ENCODE peak calls at places on chromosomes 6 and 20, in seven cellular contexts. One of them, this sample, is unnamed.

GRCh38 chr6:107740496-107741190 is 83.5 kb downstream of the SCML4 start:
- DNase-seq in Peyer's patch: peak; percentile 50
- DNase-seq in lower leg skin: no peak
- DNase-seq in A549: no peak
- DNase-seq in transverse colon: peak; percentile 51
- DNase-seq in IMR-90: no peak
- DNase-seq in ovary: no peak
- DNase-seq in this sample: no peak

GRCh38 chr20:60078351-60079250 is 120.4 kb downstream of the CDH26 start:
- DNase-seq in Peyer's patch: no peak
- DNase-seq in lower leg skin: no peak
- DNase-seq in A549: no peak
- DNase-seq in transverse colon: no peak
- DNase-seq in IMR-90: no peak
- DNase-seq in ovary: no peak
- DNase-seq in this sample: peak; percentile 46

GRCh38 chr20:23021941-23022340 is 13.2 kb upstream of the SSTR4 start:
- DNase-seq in Peyer's patch: no peak
- DNase-seq in lower leg skin: no peak
- DNase-seq in A549: no peak
- DNase-seq in transverse colon: no peak
- DNase-seq in IMR-90: peak; percentile 10
- DNase-seq in ovary: no peak
- DNase-seq in this sample: no peak

GRCh38 chr6:42805297-42805861 is 23.5 kb downstream of the BICRAL start:
- DNase-seq in Peyer's patch: no peak
- DNase-seq in lower leg skin: no peak
- DNase-seq in A549: no peak
- DNase-seq in transverse colon: no peak
- DNase-seq in IMR-90: no peak
- DNase-seq in ovary: no peak
- DNase-seq in this sample: no peak

GRCh38 chr6:16625319-16626240 is 135.7 kb downstream of the ATXN1 start:
- DNase-seq in Peyer's patch: no peak
- DNase-seq in lower leg skin: no peak
- DNase-seq in A549: peak; percentile 2
- DNase-seq in transverse colon: no peak
- DNase-seq in IMR-90: peak; percentile 28
- DNase-seq in ovary: no peak
- DNase-seq in this sample: no peak

GRCh38 chr6:56752534-56752933 is 109.8 kb upstream of the DST start:
- DNase-seq in Peyer's patch: no peak
- DNase-seq in lower leg skin: no peak
- DNase-seq in A549: no peak
- DNase-seq in transverse colon: no peak
- DNase-seq in IMR-90: peak; percentile 38
- DNase-seq in ovary: no peak
- DNase-seq in this sample: no peak

GRCh38 chr6:160102956-160103824 is 18.4 kb upstream of the SLC22A1 start:
- DNase-seq in Peyer's patch: no peak
- DNase-seq in lower leg skin: no peak
- DNase-seq in A549: peak; percentile 41
- DNase-seq in transverse colon: peak; percentile 31
- DNase-seq in IMR-90: peak; percentile 11
- DNase-seq in ovary: no peak
- DNase-seq in this sample: no peak

GRCh38 chr6:18062733-18063132 is 59.7 kb downstream of the NHLRC1 start:
- DNase-seq in Peyer's patch: no peak
- DNase-seq in lower leg skin: no peak
- DNase-seq in A549: no peak
- DNase-seq in transverse colon: no peak
- DNase-seq in IMR-90: peak; percentile 35
- DNase-seq in ovary: no peak
- DNase-seq in this sample: no peak

GRCh38 chr6:129490551-129491245 is 219.3 kb downstream of the ARHGAP18 start:
- DNase-seq in Peyer's patch: peak; percentile 41
- DNase-seq in lower leg skin: peak; percentile 66
- DNase-seq in A549: peak; percentile 78
- DNase-seq in transverse colon: peak; percentile 15
- DNase-seq in IMR-90: peak; percentile 98
- DNase-seq in ovary: no peak
- DNase-seq in this sample: no peak

GRCh38 chr6:144094731-144095133 is 641 bp downstream of the SF3B5 start:
- DNase-seq in Peyer's patch: no peak
- DNase-seq in lower leg skin: no peak
- DNase-seq in A549: no peak
- DNase-seq in transverse colon: no peak
- DNase-seq in IMR-90: no peak
- DNase-seq in ovary: no peak
- DNase-seq in this sample: no peak

GRCh38 chr6:144093236-144093635 is 2.1 kb downstream of the SF3B5 start:
- DNase-seq in Peyer's patch: no peak
- DNase-seq in lower leg skin: no peak
- DNase-seq in A549: no peak
- DNase-seq in transverse colon: no peak
- DNase-seq in IMR-90: no peak
- DNase-seq in ovary: no peak
- DNase-seq in this sample: no peak

GRCh38 chr6:144090384-144090783 is 5.0 kb downstream of the SF3B5 start:
- DNase-seq in Peyer's patch: no peak
- DNase-seq in lower leg skin: no peak
- DNase-seq in A549: no peak
- DNase-seq in transverse colon: no peak
- DNase-seq in IMR-90: no peak
- DNase-seq in ovary: no peak
- DNase-seq in this sample: no peak

GRCh38 chr6:144095134-144096002 is at the start of gene SF3B5:
- DNase-seq in Peyer's patch: peak; percentile 98
- DNase-seq in lower leg skin: peak; percentile 99
- DNase-seq in A549: peak; percentile 99
- DNase-seq in transverse colon: peak; percentile 99
- DNase-seq in IMR-90: peak; percentile 100
- DNase-seq in ovary: peak; percentile 98
- DNase-seq in this sample: peak; percentile 99

GRCh38 chr6:144093658-144094057 is 1.7 kb downstream of the SF3B5 start:
- DNase-seq in Peyer's patch: no peak
- DNase-seq in lower leg skin: no peak
- DNase-seq in A549: no peak
- DNase-seq in transverse colon: no peak
- DNase-seq in IMR-90: no peak
- DNase-seq in ovary: no peak
- DNase-seq in this sample: no peak
- H3K4me3 ChIP-seq in Peyer's patch: no peak overlapping the region
- H3K4me3 ChIP-seq in lower leg skin: no peak overlapping the region
- H3K4me3 ChIP-seq in A549: no peak overlapping the region
- H3K4me3 ChIP-seq in transverse colon: no peak overlapping the region
- H3K4me3 ChIP-seq in IMR-90: no peak overlapping the region
- H3K4me3 ChIP-seq in ovary: no peak overlapping the region
- H3K4me3 ChIP-seq in this sample: no peak overlapping the region

GRCh38 chr20:41415191-41415590 is 48.6 kb upstream of the EMILIN3 start:
- DNase-seq in Peyer's patch: no peak
- DNase-seq in lower leg skin: no peak
- DNase-seq in A549: no peak
- DNase-seq in transverse colon: no peak
- DNase-seq in IMR-90: no peak
- DNase-seq in ovary: no peak
- DNase-seq in this sample: no peak
- TF ChIP-seq POLR2A in Peyer's patch: no peak
- TF ChIP-seq POLR2A in lower leg skin: no peak
- TF ChIP-seq POLR2A in A549: no peak
- TF ChIP-seq POLR2A in transverse colon: no peak
- TF ChIP-seq POLR2A in IMR-90: no peak
- TF ChIP-seq POLR2A in ovary: no peak
- TF ChIP-seq POLR2A in this sample: no peak

GRCh38 chr6:101402618-101403002 is 9.1 kb downstream of the GRIK2 start:
- DNase-seq in Peyer's patch: no peak
- DNase-seq in lower leg skin: no peak
- DNase-seq in A549: no peak
- DNase-seq in transverse colon: no peak
- DNase-seq in IMR-90: no peak
- DNase-seq in ovary: no peak
- DNase-seq in this sample: no peak
- H3K4me3 ChIP-seq in Peyer's patch: no peak overlapping the region
- H3K4me3 ChIP-seq in lower leg skin: no peak overlapping the region
- H3K4me3 ChIP-seq in A549: peak overlapping the region; percentile 24
- H3K4me3 ChIP-seq in transverse colon: no peak overlapping the region
- H3K4me3 ChIP-seq in IMR-90: peak overlapping the region; percentile 54
- H3K4me3 ChIP-seq in ovary: no peak overlapping the region
- H3K4me3 ChIP-seq in this sample: no peak overlapping the region

GRCh38 chr6:33417903-33418689 is at the start of gene CUTA:
- DNase-seq in Peyer's patch: peak; percentile 99
- DNase-seq in lower leg skin: peak; percentile 100
- DNase-seq in A549: peak; percentile 99
- DNase-seq in transverse colon: peak; percentile 99
- DNase-seq in IMR-90: peak; percentile 100
- DNase-seq in ovary: peak; percentile 99
- DNase-seq in this sample: peak; percentile 100
- TF ChIP-seq POLR2A in Peyer's patch: peak; percentile 51
- TF ChIP-seq POLR2A in lower leg skin: no peak
- TF ChIP-seq POLR2A in A549: peak; percentile 51
- TF ChIP-seq POLR2A in transverse colon: peak; percentile 75
- TF ChIP-seq POLR2A in IMR-90: no peak
- TF ChIP-seq POLR2A in ovary: peak; percentile 97
- TF ChIP-seq POLR2A in this sample: peak; percentile 89

DNA sequence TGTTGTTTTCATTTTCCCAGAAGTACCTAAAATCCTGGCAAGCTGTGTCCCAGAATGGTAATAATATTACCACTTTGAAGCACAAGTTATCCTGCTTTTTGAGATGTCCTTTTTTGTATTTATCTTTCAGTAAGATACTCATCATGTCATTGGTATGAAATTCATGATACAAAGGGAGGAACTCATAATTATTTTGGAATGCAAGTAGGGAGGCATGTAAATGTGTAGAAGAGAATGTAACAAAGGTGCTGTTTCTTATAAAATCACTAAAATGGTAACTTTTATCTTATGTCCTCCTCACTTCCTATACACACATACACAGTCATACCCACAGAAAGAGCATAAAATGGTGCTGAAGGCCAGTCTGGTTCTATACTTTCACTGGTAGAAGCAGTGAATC is 109.9 kb downstream of the CD2AP start:
- DNase-seq in Peyer's patch: no peak
- DNase-seq in lower leg skin: no peak
- DNase-seq in A549: no peak
- DNase-seq in transverse colon: no peak
- DNase-seq in IMR-90: peak; percentile 45
- DNase-seq in ovary: no peak
- DNase-seq in this sample: no peak
- H3K4me3 ChIP-seq in Peyer's patch: no peak overlapping the region
- H3K4me3 ChIP-seq in lower leg skin: no peak overlapping the region
- H3K4me3 ChIP-seq in A549: no peak overlapping the region
- H3K4me3 ChIP-seq in transverse colon: no peak overlapping the region
- H3K4me3 ChIP-seq in IMR-90: no peak overlapping the region
- H3K4me3 ChIP-seq in ovary: no peak overlapping the region
- H3K4me3 ChIP-seq in this sample: no peak overlapping the region

GRCh38 chr6:33317668-33318425 is at the start of gene ZBTB22:
- DNase-seq in Peyer's patch: peak; percentile 100
- DNase-seq in lower leg skin: peak; percentile 99
- DNase-seq in A549: peak; percentile 97
- DNase-seq in transverse colon: peak; percentile 100
- DNase-seq in IMR-90: peak; percentile 99
- DNase-seq in ovary: peak; percentile 99
- DNase-seq in this sample: peak; percentile 100
- TF ChIP-seq POLR2A in Peyer's patch: no peak
- TF ChIP-seq POLR2A in lower leg skin: no peak
- TF ChIP-seq POLR2A in A549: no peak
- TF ChIP-seq POLR2A in transverse colon: peak; percentile 38
- TF ChIP-seq POLR2A in IMR-90: peak; percentile 53
- TF ChIP-seq POLR2A in ovary: no peak
- TF ChIP-seq POLR2A in this sample: no peak

GRCh38 chr20:53677447-53678314 is 84.0 kb upstream of the ZNF217 start:
- DNase-seq in Peyer's patch: no peak
- DNase-seq in lower leg skin: no peak
- DNase-seq in A549: peak; percentile 66
- DNase-seq in transverse colon: peak; percentile 64
- DNase-seq in IMR-90: peak; percentile 46
- DNase-seq in ovary: no peak
- DNase-seq in this sample: no peak

GRCh38 chr20:53679597-53680309 is 86.1 kb upstream of the ZNF217 start:
- DNase-seq in Peyer's patch: no peak
- DNase-seq in lower leg skin: no peak
- DNase-seq in A549: peak; percentile 36
- DNase-seq in transverse colon: no peak
- DNase-seq in IMR-90: no peak
- DNase-seq in ovary: no peak
- DNase-seq in this sample: no peak

GRCh38 chr20:53676987-53677386 is 83.3 kb upstream of the ZNF217 start:
- DNase-seq in Peyer's patch: no peak
- DNase-seq in lower leg skin: no peak
- DNase-seq in A549: no peak
- DNase-seq in transverse colon: no peak
- DNase-seq in IMR-90: no peak
- DNase-seq in ovary: no peak
- DNase-seq in this sample: no peak

GRCh38 chr20:53678315-53678989 is 84.8 kb upstream of the ZNF217 start:
- DNase-seq in Peyer's patch: no peak
- DNase-seq in lower leg skin: no peak
- DNase-seq in A549: no peak
- DNase-seq in transverse colon: no peak
- DNase-seq in IMR-90: peak; percentile 20
- DNase-seq in ovary: no peak
- DNase-seq in this sample: no peak

DNA sequence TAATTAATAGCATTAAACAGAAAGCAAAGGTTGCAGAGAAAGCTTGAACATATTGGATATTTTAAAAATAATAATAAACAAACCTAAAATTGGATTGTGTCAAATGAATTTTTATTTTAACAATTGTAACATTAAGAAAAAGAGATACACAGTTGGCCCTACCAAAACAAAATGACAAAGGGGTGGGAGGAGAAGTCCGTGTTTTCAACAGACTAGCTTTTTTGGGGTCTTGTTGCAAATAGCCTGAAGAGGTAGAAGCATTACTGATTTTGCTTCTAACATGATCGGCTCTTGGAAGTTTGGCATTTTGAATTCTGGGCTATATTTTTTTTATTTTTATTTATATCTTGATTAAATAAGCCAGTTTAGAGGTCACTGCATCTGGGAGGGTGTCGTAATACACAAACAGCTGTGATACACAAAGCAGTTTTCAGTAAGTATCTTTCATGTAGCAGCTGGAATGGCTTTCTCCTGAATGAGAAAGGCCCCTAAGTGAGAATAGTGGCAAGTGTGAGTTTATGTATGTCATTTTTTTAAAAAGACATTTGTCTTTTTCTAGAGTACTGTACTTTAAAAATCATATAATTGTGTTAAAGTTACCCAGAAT is 85.5 kb upstream of the ZNF217 start:
- DNase-seq in Peyer's patch: no peak
- DNase-seq in lower leg skin: no peak
- DNase-seq in A549: no peak
- DNase-seq in transverse colon: no peak
- DNase-seq in IMR-90: peak; percentile 27
- DNase-seq in ovary: no peak
- DNase-seq in this sample: no peak
- H3K4me3 ChIP-seq in Peyer's patch: no peak overlapping the region
- H3K4me3 ChIP-seq in lower leg skin: no peak overlapping the region
- H3K4me3 ChIP-seq in A549: peak overlapping the region; percentile 9
- H3K4me3 ChIP-seq in transverse colon: no peak overlapping the region
- H3K4me3 ChIP-seq in IMR-90: no peak overlapping the region
- H3K4me3 ChIP-seq in ovary: no peak overlapping the region
- H3K4me3 ChIP-seq in this sample: no peak overlapping the region

GRCh38 chr20:33719989-33720709 is at the start of gene PXMP4:
- DNase-seq in Peyer's patch: peak; percentile 87
- DNase-seq in lower leg skin: peak; percentile 96
- DNase-seq in A549: peak; percentile 99
- DNase-seq in transverse colon: peak; percentile 92
- DNase-seq in IMR-90: peak; percentile 98
- DNase-seq in ovary: peak; percentile 93
- DNase-seq in this sample: peak; percentile 97
- TF ChIP-seq POLR2A in Peyer's patch: peak; percentile 51
- TF ChIP-seq POLR2A in lower leg skin: no peak
- TF ChIP-seq POLR2A in A549: peak; percentile 24
- TF ChIP-seq POLR2A in transverse colon: peak; percentile 67
- TF ChIP-seq POLR2A in IMR-90: no peak
- TF ChIP-seq POLR2A in ovary: no peak
- TF ChIP-seq POLR2A in this sample: no peak

This sample was measured in sigmoid colon.